ENCODE peak calls at places on chromosomes 1 and 21, in four cellular contexts. One of them, this sample, is unnamed.

GRCh38 chr21:45014747-45015468 is 59.5 kb upstream of the ADARB1 start:
- DNase-seq in activated T-cell treated with anti-CD3 and anti-CD28 coated beads for 24 hours: no peak
- DNase-seq in EL: no peak
- DNase-seq in hepatic stellate cell: no peak
- DNase-seq in this sample: no peak

GRCh38 chr21:35528109-35529042 is 479.3 kb upstream of the RUNX1 start:
- DNase-seq in hepatic stellate cell: peak
- DNase-seq in EL: peak
- DNase-seq in activated T-cell treated with anti-CD3 and anti-CD28 coated beads for 24 hours: peak
- DNase-seq in this sample: peak

GRCh38 chr1:23793018-23793781 is 2.3 kb downstream of the LYPLA2 start:
- DNase-seq in hepatic stellate cell: no peak
- DNase-seq in activated T-cell treated with anti-CD3 and anti-CD28 coated beads for 24 hours: no peak
- DNase-seq in EL: peak
- DNase-seq in this sample: peak

GRCh38 chr1:54335396-54336056 is 70.7 kb downstream of the SSBP3 start:
- DNase-seq in EL: peak
- DNase-seq in activated T-cell treated with anti-CD3 and anti-CD28 coated beads for 24 hours: no peak
- DNase-seq in hepatic stellate cell: peak
- DNase-seq in this sample: no peak

GRCh38 chr1:55815745-55816455 is 600.7 kb upstream of the USP24 start:
- DNase-seq in hepatic stellate cell: no peak
- DNase-seq in activated T-cell treated with anti-CD3 and anti-CD28 coated beads for 24 hours: no peak
- DNase-seq in EL: no peak
- DNase-seq in this sample: no peak

GRCh38 chr1:246961939-246962373 is 30.2 kb upstream of the AHCTF1 start:
- DNase-seq in EL: no peak
- DNase-seq in activated T-cell treated with anti-CD3 and anti-CD28 coated beads for 24 hours: no peak
- DNase-seq in hepatic stellate cell: no peak
- DNase-seq in this sample: no peak

GRCh38 chr21:34926784-34927548 is 122.1 kb downstream of the RUNX1 start:
- DNase-seq in EL: peak
- DNase-seq in hepatic stellate cell: peak
- DNase-seq in activated T-cell treated with anti-CD3 and anti-CD28 coated beads for 24 hours: no peak
- DNase-seq in this sample: no peak

GRCh38 chr1:236921610-236922009 is 82.6 kb downstream of the MT1HL1 start:
- DNase-seq in hepatic stellate cell: no peak
- DNase-seq in EL: no peak
- DNase-seq in activated T-cell treated with anti-CD3 and anti-CD28 coated beads for 24 hours: no peak
- DNase-seq in this sample: no peak

GRCh38 chr21:42818328-42818749 is 61.0 kb downstream of the WDR4 start:
- DNase-seq in EL: peak
- DNase-seq in hepatic stellate cell: peak
- DNase-seq in activated T-cell treated with anti-CD3 and anti-CD28 coated beads for 24 hours: no peak
- DNase-seq in this sample: no peak

GRCh38 chr1:57485643-57486042 is 61.8 kb upstream of the DAB1 start:
- DNase-seq in hepatic stellate cell: no peak
- DNase-seq in EL: peak
- DNase-seq in activated T-cell treated with anti-CD3 and anti-CD28 coated beads for 24 hours: no peak
- DNase-seq in this sample: no peak

This sample was measured in NCI-H526.